ENCODE peak calls at places on chromosomes 12 and 14, in nine cellular contexts. L is HAP-1, N is lung, E is IMR-90, X is cardiac muscle cell, C is left lung, M is transverse colon, U is suprapubic skin, R is ovary. Q is an unnamed sample.
A peak's percentile ranks its signal among the peaks of the same experiment; 100 is the strongest.

GRCh38 chr14:103112488-103113243 is 10.6 kb upstream of the TNFAIP2 start:
- DNase-seq in L (no peak), N (no peak), E (no peak), X (no peak), C (no peak), M (no peak), U (no peak), R (no peak), Q (no peak)

GRCh38 chr12:65074932-65075331 is 46.2 kb downstream of the WIF1 start:
- DNase-seq in L (no peak), N (no peak), E (no peak), X (no peak), C (no peak), M (no peak), U (no peak), R (no peak), Q (no peak)

GRCh38 chr12:39003541-39004160 is 98.3 kb upstream of the CPNE8 start:
- DNase-seq in L (peak; percentile 52), N (no peak), E (no peak), X (no peak), C (no peak), M (no peak), U (no peak), R (no peak), Q (no peak)

GRCh38 chr14:100342195-100342594 is 19.1 kb downstream of the SLC25A47 start:
- DNase-seq in L (no peak), N (no peak), E (no peak), X (no peak), C (no peak), M (no peak), U (no peak), R (no peak), Q (no peak)

GRCh38 chr12:132886529-132887477 is 602 bp downstream of the CHFR start:
- DNase-seq in L (peak; percentile 10), N (peak; percentile 29), E (peak; percentile 4), X (peak; percentile 21), C (peak; percentile 88), M (peak; percentile 20), U (no peak), R (no peak), Q (peak; percentile 47)

GRCh38 chr12:123532808-123533649 is 490 bp downstream of the RILPL1 start:
- DNase-seq in L (peak; percentile 65), N (peak; percentile 37), E (peak; percentile 24), X (peak; percentile 42), C (peak; percentile 89), M (peak; percentile 30), U (peak; percentile 82), R (peak; percentile 40), Q (peak; percentile 76)

GRCh38 chr12:25162866-25163265 is 32.1 kb downstream of the DNAI7 start:
- DNase-seq in L (no peak), N (no peak), E (no peak), X (no peak), C (no peak), M (no peak), U (no peak), R (no peak), Q (no peak)

GRCh38 chr14:65780566-65780965 is 368.0 kb downstream of the FUT8 start:
- DNase-seq in L (no peak), N (no peak), E (no peak), X (no peak), C (no peak), M (no peak), U (no peak), R (no peak), Q (no peak)

GRCh38 chr12:108884116-108885012 is 4.5 kb downstream of the DAO start:
- DNase-seq in L (peak; percentile 79), N (peak; percentile 58), E (no peak), X (peak; percentile 46), C (peak; percentile 82), M (peak; percentile 67), U (no peak), R (no peak), Q (peak; percentile 54)

GRCh38 chr12:43847427-43847826 is 11.5 kb downstream of the TMEM117 start:
- DNase-seq in L (no peak), N (no peak), E (peak; percentile 41), X (no peak), C (no peak), M (no peak), U (no peak), R (no peak), Q (no peak)

GRCh38 chr12:76786986-76787385 is 23.1 kb downstream of the ZDHHC17 start:
- DNase-seq in L (no peak), N (no peak), E (no peak), X (no peak), C (no peak), M (no peak), U (no peak), R (no peak), Q (no peak)

GRCh38 chr14:106530423-106531107 is 1004.2 kb downstream of the TMEM121 start:
- DNase-seq in L (peak; percentile 13), N (no peak), E (no peak), X (no peak), C (no peak), M (peak; percentile 46), U (no peak), R (no peak), Q (no peak)

GRCh38 chr12:108839011-108839889 is 18.1 kb downstream of the SSH1 start:
- DNase-seq in L (no peak), N (no peak), E (peak; percentile 58), X (peak; percentile 73), C (no peak), M (no peak), U (no peak), R (peak; percentile 31), Q (peak; percentile 74)

GRCh38 chr14:91901449-91902250 is 34.3 kb upstream of the TC2N start:
- DNase-seq in L (no peak), N (no peak), E (no peak), X (no peak), C (no peak), M (no peak), U (no peak), R (peak; percentile 54), Q (no peak)

GRCh38 chr14:91898256-91898843 is 31.0 kb upstream of the TC2N start:
- DNase-seq in L (no peak), N (no peak), E (no peak), X (peak; percentile 22), C (no peak), M (no peak), U (no peak), R (no peak), Q (no peak)

GRCh38 chr14:91897121-91897701 is 29.9 kb upstream of the TC2N start:
- DNase-seq in L (no peak), N (peak; percentile 70), E (peak; percentile 68), X (peak; percentile 67), C (no peak), M (peak; percentile 17), U (no peak), R (no peak), Q (peak; percentile 68)

GRCh38 chr14:91899777-91900176 is 32.4 kb upstream of the TC2N start:
- DNase-seq in L (no peak), N (no peak), E (no peak), X (no peak), C (no peak), M (no peak), U (no peak), R (no peak), Q (no peak)

DNA sequence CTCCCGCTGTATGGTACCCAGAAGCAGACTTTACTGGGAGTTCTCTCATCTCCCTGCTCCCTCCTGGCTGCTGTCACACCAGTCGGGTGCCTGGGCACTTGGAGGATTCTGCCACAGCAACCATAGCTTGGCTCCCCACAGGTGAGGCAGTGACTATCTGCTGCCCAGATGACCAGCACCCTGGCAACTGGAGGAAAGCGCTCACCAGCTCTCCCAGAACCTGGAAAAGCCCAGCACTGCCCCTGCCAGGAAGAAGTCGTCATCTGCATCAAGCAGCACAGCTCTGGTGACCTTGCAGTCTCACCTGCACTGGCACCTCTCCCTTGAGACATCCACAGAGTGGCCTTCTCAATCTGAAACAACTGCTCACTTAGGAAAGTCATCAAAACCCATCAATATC is 31.9 kb upstream of the TC2N start:
- DNase-seq in L (no peak), N (no peak), E (no peak), X (no peak), C (no peak), M (no peak), U (no peak), R (no peak), Q (no peak)
- H3K4me1 ChIP-seq in L (no peaks in the 10 kb centered on the region), N (no peaks in the 10 kb centered on the region), E (peaks cover 6% of the 10 kb centered on the region), X (no peaks in the 10 kb centered on the region), C (peaks cover 9% of the 10 kb centered on the region), M (peaks cover 13% of the 10 kb centered on the region), U (peaks cover 44% of the 10 kb centered on the region), R (peaks cover 15% of the 10 kb centered on the region), Q (no peaks in the 10 kb centered on the region)

DNA sequence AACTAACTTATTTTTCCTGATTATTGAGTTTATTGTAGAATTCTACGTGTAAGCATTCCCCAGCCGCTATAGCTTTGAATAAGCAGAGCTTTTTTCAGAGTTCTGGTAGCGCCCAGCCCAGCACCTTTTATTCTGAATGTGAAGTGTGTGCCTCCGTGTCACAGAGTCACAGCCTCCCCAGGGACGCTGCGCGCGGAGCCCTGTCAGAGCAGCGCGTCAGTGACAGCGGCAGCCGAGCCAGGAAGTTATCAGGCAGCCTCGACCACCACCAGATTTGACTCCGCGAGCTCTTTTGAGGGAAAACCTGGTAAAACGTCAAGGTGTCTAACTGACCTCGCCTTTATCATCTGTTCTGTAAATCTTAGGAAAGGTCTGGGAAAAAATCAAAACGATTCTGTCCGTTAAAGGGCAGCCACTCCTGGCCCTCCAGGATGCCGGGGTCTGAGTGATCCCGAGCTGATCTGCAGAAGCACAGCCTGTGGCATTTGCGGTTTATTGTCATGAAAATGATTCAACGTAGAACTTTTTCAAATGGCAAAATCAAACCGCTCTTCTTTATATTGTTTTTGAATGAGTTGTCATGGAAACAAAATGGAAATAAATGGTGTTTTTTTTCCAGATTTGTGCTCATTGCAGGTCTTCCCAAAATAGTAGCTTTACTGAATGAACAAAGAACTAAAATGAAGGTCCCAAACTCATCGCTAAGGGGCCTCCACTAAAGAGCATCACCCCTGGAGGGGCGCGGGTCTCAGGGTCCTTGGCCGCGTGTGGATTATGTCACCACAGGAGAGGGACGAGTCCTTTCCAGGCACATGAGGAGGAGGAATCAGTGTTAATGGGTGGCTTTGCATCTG is 43.1 kb upstream of the MMP17 start:
- DNase-seq in L (peak; percentile 74), N (no peak), E (peak; percentile 41), X (no peak), C (no peak), M (no peak), U (no peak), R (no peak), Q (no peak)
- H3K4me3 ChIP-seq in L (peak overlapping the region; percentile 6), N (no peak overlapping the region), E (no peak overlapping the region), X (no peak overlapping the region), C (no peak overlapping the region), M (no peak overlapping the region), U (no peak overlapping the region), R (no peak overlapping the region), Q (no peak overlapping the region)

GRCh38 chr12:79681008-79681590 is 9.7 kb downstream of the PAWR start:
- DNase-seq in L (no peak), N (no peak), E (peak; percentile 83), X (peak; percentile 51), C (no peak), M (no peak), U (no peak), R (no peak), Q (no peak)
- H3K4me1 ChIP-seq in L (peaks cover 55% of the 10 kb centered on the region), N (peaks cover 5% of the 10 kb centered on the region), E (peaks cover under 1% of the 10 kb centered on the region), X (peaks cover 8% of the 10 kb centered on the region), C (no peaks in the 10 kb centered on the region), M (peaks cover 95% of the 10 kb centered on the region), U (peaks cover 32% of the 10 kb centered on the region), R (peaks cover 11% of the 10 kb centered on the region), Q (peaks cover 18% of the 10 kb centered on the region)

DNA sequence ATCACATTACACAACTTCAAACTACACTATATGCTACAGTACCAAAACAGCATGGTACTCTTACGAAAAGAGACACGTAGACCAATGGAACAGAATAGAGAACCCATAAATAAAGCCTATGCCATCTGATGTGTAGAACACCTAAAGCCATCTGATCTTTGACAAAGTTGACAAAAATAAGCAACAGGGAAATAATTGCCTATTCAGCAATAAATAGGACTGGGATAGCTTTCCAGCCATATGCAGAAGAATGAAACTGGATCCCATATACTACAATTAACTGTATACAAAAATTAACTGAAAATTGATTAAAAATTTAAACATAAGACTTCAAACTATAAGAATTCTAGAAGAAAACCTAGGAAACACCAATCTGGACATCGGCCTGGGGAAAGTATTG is 120.7 kb downstream of the PTPRO start:
- DNase-seq in L (no peak), N (no peak), E (no peak), X (no peak), C (no peak), M (no peak), U (no peak), R (no peak), Q (no peak)
- H3K4me3 ChIP-seq in L (no peak overlapping the region), N (no peak overlapping the region), E (no peak overlapping the region), X (no peak overlapping the region), C (no peak overlapping the region), M (no peak overlapping the region), U (no peak overlapping the region), R (no peak overlapping the region), Q (no peak overlapping the region)